ENCODE peak calls at places on chromosomes 13 and 19, in ten cellular contexts. U, I, C, T, G, A, Y, R, X and E are unnamed samples.

GRCh38 chr13:94481966-94482365 is 2.5 kb upstream of the DCT start:
- DNase-seq in A (no peak), C (peak), U (peak), I (no peak), R (peak), X (no peak), T (peak), Y (peak), G (peak), E (peak)

GRCh38 chr13:67351915-67352314 is 121.8 kb upstream of the PCDH9 start:
- DNase-seq in G (peak), I (no peak), T (no peak), X (no peak), C (no peak), U (no peak), R (no peak), A (no peak), Y (no peak), E (peak)

GRCh38 chr13:107057028-107057427 is 489.1 kb upstream of the ARGLU1 start:
- DNase-seq in T (no peak), Y (no peak), C (no peak), X (no peak), A (no peak), I (no peak), U (no peak), G (no peak), R (no peak), E (no peak)

GRCh38 chr19:1066748-1067340 is at the start of gene ARHGAP45:
- DNase-seq in T (peak), X (no peak), R (no peak), A (peak), U (no peak), Y (no peak), C (peak), I (no peak), G (no peak), E (no peak)

GRCh38 chr13:41284512-41285288 is 21.3 kb upstream of the MTRF1 start:
- DNase-seq in G (peak), A (no peak), R (no peak), U (no peak), C (peak), X (no peak), I (no peak), T (no peak), Y (peak), E (peak)

GRCh38 chr13:77325371-77325941 is 1.4 kb downstream of the MYCBP2 start:
- DNase-seq in X (no peak), T (no peak), I (no peak), G (peak), A (no peak), R (no peak), C (peak), Y (no peak), U (no peak), E (peak)

GRCh38 chr13:110330491-110331001 is 23.5 kb downstream of the COL4A2 start:
- DNase-seq in A (no peak), X (no peak), Y (no peak), C (peak), G (no peak), U (no peak), T (no peak), R (no peak), I (no peak), E (no peak)

GRCh38 chr13:40206241-40207109 is 460.0 kb downstream of the FOXO1 start:
- DNase-seq in C (peak), X (no peak), G (peak), A (no peak), T (no peak), U (no peak), R (peak), I (no peak), Y (no peak), E (peak)

GRCh38 chr13:104949840-104950805 is 1585.3 kb downstream of the EFNB2 start:
- DNase-seq in T (no peak), C (no peak), R (no peak), I (no peak), A (no peak), U (peak), G (peak), X (no peak), Y (no peak), E (no peak)

GRCh38 chr19:1794424-1795185 is 17.5 kb downstream of the ATP8B3 start:
- DNase-seq in Y (no peak), C (no peak), X (no peak), T (no peak), R (no peak), U (no peak), I (no peak), A (no peak), G (no peak), E (no peak)

GRCh38 chr19:51327066-51327985 is 14.6 kb downstream of the VSIG10L start:
- DNase-seq in A (no peak), I (no peak), G (peak), C (peak), Y (no peak), T (peak), X (no peak), U (no peak), R (no peak), E (peak)

GRCh38 chr19:1105217-1105872 is 1.6 kb downstream of the GPX4 start:
- DNase-seq in G (peak), R (no peak), A (no peak), Y (no peak), U (no peak), X (no peak), C (peak), T (no peak), I (peak), E (peak)

GRCh38 chr13:65264066-65264465 is 1966.1 kb downstream of the PCDH9 start:
- DNase-seq in T (no peak), A (no peak), U (no peak), X (no peak), G (no peak), I (no peak), R (no peak), Y (no peak), C (no peak), E (no peak)

GRCh38 chr19:46571495-46571894 is 29.6 kb upstream of the CALM3 start:
- DNase-seq in Y (no peak), T (peak), I (no peak), R (no peak), C (peak), A (no peak), X (no peak), U (no peak), G (peak), E (peak)

GRCh38 chr19:48506138-48506733 is 5.4 kb downstream of the LMTK3 start:
- DNase-seq in C (peak), T (no peak), R (no peak), Y (peak), I (no peak), A (no peak), X (no peak), U (no peak), G (peak), E (peak)

GRCh38 chr13:74040200-74040599 is 94.0 kb downstream of the KLF12 start:
- DNase-seq in C (peak), A (peak), Y (no peak), X (no peak), T (peak), I (no peak), G (peak), R (no peak), U (no peak), E (peak)

GRCh38 chr19:19278315-19278714 is 5.2 kb upstream of the TM6SF2 start:
- DNase-seq in U (no peak), X (no peak), G (no peak), C (no peak), R (no peak), I (no peak), T (no peak), Y (no peak), A (no peak), E (no peak)

GRCh38 chr13:98570929-98571372 is 6.0 kb downstream of the STK24 start:
- DNase-seq in I (no peak), R (no peak), G (no peak), A (no peak), T (peak), Y (no peak), C (no peak), U (no peak), X (no peak), E (no peak)

GRCh38 chr19:51784109-51784785 is 10.7 kb upstream of the FPR3 start:
- DNase-seq in I (no peak), R (no peak), T (no peak), X (no peak), A (no peak), G (no peak), U (no peak), Y (no peak), C (peak), E (no peak)

GRCh38 chr13:75319244-75319643 is 162.7 kb downstream of the TBC1D4 start:
- DNase-seq in X (no peak), A (no peak), C (no peak), T (no peak), I (no peak), Y (no peak), U (no peak), R (no peak), G (no peak), E (no peak)

GRCh38 chr13:32060319-32060924 is 28.8 kb downstream of the FRY start:
- DNase-seq in A (no peak), U (no peak), R (no peak), I (no peak), T (no peak), C (no peak), X (no peak), G (no peak), Y (no peak), E (no peak)

GRCh38 chr19:6543866-6544347 is 13.1 kb downstream of the TNFSF9 start:
- DNase-seq in U (no peak), A (no peak), R (no peak), Y (no peak), T (no peak), I (no peak), X (no peak), C (no peak), G (no peak), E (no peak)

GRCh38 chr13:27349458-27349857 is 75.0 kb upstream of the GTF3A start:
- DNase-seq in G (peak), X (no peak), R (no peak), T (no peak), C (peak), A (no peak), U (no peak), I (no peak), Y (no peak), E (peak)

GRCh38 chr13:71374471-71375041 is 492.4 kb downstream of the DACH1 start:
- DNase-seq in C (no peak), G (no peak), T (no peak), I (no peak), A (no peak), Y (no peak), X (no peak), R (no peak), U (no peak), E (no peak)

GRCh38 chr13:71378992-71379905 is 487.8 kb downstream of the DACH1 start:
- DNase-seq in I (no peak), Y (no peak), X (no peak), C (no peak), A (no peak), R (no peak), G (no peak), U (peak), T (no peak), E (no peak)
- H3K4me3 ChIP-seq in I (no peak), Y (no peak), X (peak), C (no peak), A (peak), R (no peak), G (peak), U (peak), T (no peak), E (no peak)

GRCh38 chr13:46211521-46212351 is at the start of gene LRRC63:
- DNase-seq in X (peak), G (peak), C (peak), Y (no peak), U (no peak), I (peak), R (peak), A (peak), T (peak), E (peak)
- H3K4me3 ChIP-seq in X (peak), G (peak), C (peak), Y (peak), U (peak), I (peak), R (peak), A (peak), T (peak), E (peak)

DNA sequence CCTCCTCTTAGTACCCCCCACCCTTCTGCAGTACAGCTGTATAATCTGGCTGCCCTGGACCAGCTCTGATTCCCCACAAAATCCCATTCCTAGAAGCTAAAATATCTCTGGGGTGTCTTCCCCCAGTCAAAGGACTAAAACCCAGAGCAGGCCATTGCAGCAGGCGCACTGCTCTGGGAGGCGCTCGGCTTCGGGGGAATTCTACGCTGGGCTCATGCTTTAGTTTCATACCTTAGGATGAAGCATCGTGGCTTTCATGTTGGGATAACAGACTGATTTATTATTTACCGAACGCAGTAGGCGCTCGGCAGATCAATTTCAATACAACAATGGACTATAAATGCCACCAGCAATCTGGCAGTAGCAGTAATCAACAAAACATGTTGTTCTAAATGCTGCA is 35.0 kb downstream of the CEBPG start:
- DNase-seq in U (no peak), X (no peak), I (no peak), G (no peak), R (no peak), A (peak), T (no peak), C (no peak), Y (no peak), E (no peak)
- H3K4me3 ChIP-seq in U (no peak), X (no peak), I (no peak), G (no peak), R (no peak), A (no peak), T (no peak), C (no peak), Y (no peak), E (no peak)

DNA sequence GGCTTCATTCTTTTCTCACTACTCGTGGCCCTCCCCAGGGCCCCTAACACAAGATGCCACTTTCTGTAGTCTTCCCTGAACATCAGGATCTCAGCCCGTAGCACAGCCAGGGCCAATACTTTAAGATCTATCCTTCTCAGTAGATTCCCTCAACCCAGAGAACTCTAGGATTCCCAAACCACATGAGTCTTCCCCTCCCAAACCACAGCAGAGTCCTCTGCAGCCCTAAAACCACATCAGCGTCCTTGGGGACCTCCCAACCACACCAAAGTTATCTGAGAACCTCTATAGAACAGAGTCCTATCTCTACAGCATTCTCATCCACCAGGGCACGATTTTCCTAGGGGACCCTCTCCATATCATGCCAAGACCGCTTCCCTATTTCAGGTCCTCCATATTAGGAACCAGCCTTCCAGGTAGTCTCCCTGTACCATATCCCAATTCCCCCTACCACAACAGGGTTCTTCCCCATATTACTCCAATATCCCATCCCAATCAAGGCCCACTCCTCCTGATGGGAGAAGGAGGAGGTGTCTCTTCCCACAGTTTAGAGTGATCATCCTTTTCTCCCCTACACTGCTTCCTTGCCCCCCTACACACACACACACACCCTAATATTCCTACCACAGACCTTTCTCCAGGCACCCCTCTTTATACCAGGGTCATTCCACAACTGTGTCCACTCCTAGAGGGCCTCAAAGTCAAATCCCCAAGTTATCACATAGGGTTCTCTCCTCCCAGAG is 1.4 kb downstream of the DYRK1B start:
- DNase-seq in T (no peak), C (peak), I (no peak), U (no peak), A (no peak), X (no peak), Y (no peak), R (no peak), G (no peak), E (no peak)
- H3K4me3 ChIP-seq in T (peak), C (peak), I (peak), U (peak), A (peak), X (peak), Y (peak), R (no peak), G (peak), E (peak)

DNA sequence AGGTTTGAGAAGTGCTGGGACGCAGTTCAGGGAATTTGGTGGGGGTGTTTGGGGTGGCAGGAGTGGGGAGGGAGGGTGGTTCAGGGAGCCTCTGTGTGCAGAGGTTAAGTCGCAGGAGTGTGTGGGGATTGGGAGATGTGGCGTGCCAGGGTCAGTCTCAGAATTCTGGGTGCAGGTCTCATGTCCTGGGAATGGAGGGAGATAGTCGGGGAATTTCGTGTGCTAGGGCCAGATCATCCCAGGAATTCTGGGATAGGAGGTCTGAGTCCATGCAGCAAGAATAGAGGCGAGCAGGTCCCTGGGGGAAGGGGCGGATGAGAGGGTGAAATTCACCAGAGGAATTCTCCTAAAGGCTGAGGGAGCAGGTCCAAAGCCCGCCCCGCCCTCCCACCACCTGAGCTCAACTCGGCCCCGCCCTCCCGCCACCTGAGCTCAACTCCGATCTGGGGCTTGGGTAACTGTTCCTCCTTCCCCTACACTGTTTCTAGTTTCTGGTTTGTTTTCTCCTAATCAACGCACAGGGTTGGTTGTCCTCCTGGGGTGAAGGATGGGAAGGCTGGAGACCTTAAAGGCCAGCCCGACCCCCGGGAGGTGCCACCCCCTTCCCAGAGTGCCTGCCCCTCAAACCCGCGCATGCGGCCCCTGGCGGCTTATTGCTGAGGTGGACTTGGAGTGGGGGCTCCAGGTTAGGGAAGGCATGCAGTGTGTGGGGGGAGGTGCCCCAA is 15.2 kb downstream of the KCNC3 start:
- DNase-seq in C (no peak), G (no peak), T (peak), Y (no peak), A (peak), U (no peak), X (no peak), I (no peak), R (no peak), E (no peak)
- H3K4me3 ChIP-seq in C (no peak), G (no peak), T (no peak), Y (no peak), A (no peak), U (no peak), X (no peak), I (no peak), R (no peak), E (no peak)